ENCODE peak calls at places on chromosomes 11 and 22, in six cellular contexts. K is endothelial cell of umbilical vein, T is A549, Q is WTC11, C is K562, S is HepG2. M is an unnamed sample.

GRCh38 chr11:108966206-108966605 is 301.3 kb downstream of the DDX10 start:
- DNase-seq in K (no peak), T (no peak), Q (no peak), C (no peak), S (no peak), M (no peak)

GRCh38 chr22:49237703-49238102 is 590.0 kb downstream of the BRD1 start:
- DNase-seq in K (no peak), T (no peak), Q (no peak), C (no peak), S (no peak), M (no peak)

GRCh38 chr11:64869571-64870175 is 8.7 kb downstream of the EHD1 start:
- DNase-seq in K (no peak), T (no peak), Q (no peak), C (peak; percentile 31), S (peak; percentile 42), M (no peak)

GRCh38 chr11:128776434-128777284 is 82.8 kb downstream of the FLI1 start:
- DNase-seq in K (no peak), T (peak; percentile 31), Q (peak; percentile 82), C (peak; percentile 58), S (no peak), M (no peak)

GRCh38 chr11:63614136-63614664 is at the start of gene PLAAT3:
- DNase-seq in K (peak; percentile 58), T (peak; percentile 82), Q (peak; percentile 76), C (peak; percentile 89), S (no peak), M (peak; percentile 89)

GRCh38 chr22:47655930-47656329 is 893.5 kb downstream of the TBC1D22A start:
- DNase-seq in K (no peak), T (no peak), Q (no peak), C (no peak), S (no peak), M (no peak)

GRCh38 chr11:37451903-37452302 is 853.9 kb upstream of the RAG2 start:
- DNase-seq in K (no peak), T (no peak), Q (no peak), C (no peak), S (no peak), M (no peak)

GRCh38 chr11:113506893-113507292 is 31.7 kb upstream of the DRD2 start:
- DNase-seq in K (no peak), T (no peak), Q (no peak), C (no peak), S (no peak), M (no peak)

GRCh38 chr22:39616781-39617180 is 46.2 kb downstream of the CACNA1I start:
- DNase-seq in K (no peak), T (no peak), Q (no peak), C (no peak), S (no peak), M (no peak)

GRCh38 chr22:39616051-39616450 is 45.5 kb downstream of the CACNA1I start:
- DNase-seq in K (no peak), T (no peak), Q (no peak), C (no peak), S (no peak), M (no peak)

GRCh38 chr22:39618996-39619530 is 48.5 kb downstream of the CACNA1I start:
- DNase-seq in K (no peak), T (no peak), Q (no peak), C (no peak), S (no peak), M (no peak)

GRCh38 chr22:39617761-39618757 is 47.5 kb downstream of the CACNA1I start:
- DNase-seq in K (no peak), T (no peak), Q (no peak), C (no peak), S (no peak), M (no peak)

GRCh38 chr22:39617342-39617741 is 46.8 kb downstream of the CACNA1I start:
- DNase-seq in K (no peak), T (no peak), Q (no peak), C (no peak), S (no peak), M (no peak)
- TF ChIP-seq JUN in K (no peak), T (no peak), Q (no peak), C (no peak), S (no peak), M (no peak)

DNA sequence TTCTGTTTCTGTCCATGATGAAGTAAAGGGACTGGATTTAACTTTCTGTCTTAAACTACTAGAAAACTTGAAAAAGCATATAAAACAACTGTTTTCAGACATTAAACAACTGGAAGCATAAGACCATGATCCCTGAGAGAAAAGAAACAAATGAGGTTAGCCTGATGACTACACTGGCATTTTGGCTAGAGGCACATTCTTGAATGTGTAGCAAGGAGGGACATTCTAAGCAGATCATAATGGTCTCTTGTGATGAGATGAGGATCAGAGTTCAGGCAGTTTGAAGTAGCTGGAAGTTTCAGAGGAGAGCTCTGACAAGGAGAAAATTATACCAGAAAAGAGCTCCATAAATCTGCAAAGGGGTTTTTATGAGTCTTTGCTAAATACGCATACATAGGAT is 75.4 kb downstream of the AASDHPPT start:
- DNase-seq in K (no peak), T (no peak), Q (no peak), C (no peak), S (no peak), M (no peak)
- TF ChIP-seq JUN in K (no peak), T (no peak), Q (no peak), C (no peak), S (no peak), M (no peak)

GRCh38 chr11:28482666-28483065 is 374.5 kb downstream of the METTL15 start:
- DNase-seq in K (no peak), T (no peak), Q (no peak), C (no peak), S (no peak), M (no peak)
- TF ChIP-seq JUN in K (no peak), T (no peak), Q (no peak), C (no peak), S (no peak), M (no peak)

GRCh38 chr11:76629853-76630599 is 40.5 kb downstream of the LRRC32 start:
- DNase-seq in K (peak; percentile 96), T (no peak), Q (no peak), C (no peak), S (no peak), M (no peak)
- TF ChIP-seq JUN in K (no peak), T (no peak), Q (no peak), C (no peak), S (no peak), M (no peak)

DNA sequence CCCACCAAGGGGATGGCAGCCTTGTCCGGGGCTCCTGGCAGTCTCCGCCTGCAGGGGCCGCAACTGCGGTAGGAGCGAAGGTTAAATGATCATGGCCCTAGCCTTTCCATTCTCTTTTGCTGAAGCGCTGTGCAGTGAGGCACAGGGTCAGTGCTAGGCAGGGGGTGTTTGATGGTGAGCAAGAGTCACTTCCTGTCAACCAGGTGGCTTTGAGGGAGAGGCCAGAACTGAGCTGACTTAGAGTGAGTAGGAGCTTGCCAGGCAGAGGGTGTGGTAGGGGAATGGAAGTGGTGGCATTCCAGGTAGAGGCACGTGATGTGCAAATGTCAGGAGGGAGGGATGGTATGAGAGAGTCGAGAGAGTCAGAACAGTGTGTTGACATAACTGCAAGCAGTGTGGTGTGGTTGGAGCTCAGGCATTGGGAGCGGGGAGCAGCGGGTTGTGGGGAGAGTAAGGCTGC is 33.1 kb downstream of the AMPD3 start:
- DNase-seq in K (no peak), T (peak; percentile 18), Q (no peak), C (no peak), S (no peak), M (no peak)
- TF ChIP-seq JUN in K (no peak), T (no peak), Q (no peak), C (no peak), S (no peak), M (no peak)

GRCh38 chr11:592501-592900 is 16.2 kb downstream of the PHRF1 start:
- DNase-seq in K (no peak), T (no peak), Q (no peak), C (no peak), S (no peak), M (no peak)
- TF ChIP-seq JUN in K (no peak), T (no peak), Q (no peak), C (no peak), S (no peak), M (no peak)

M was measured in H1.